ENCODE peak calls at places on chromosome 19, in ten cellular contexts. F is breast epithelium, W is foreskin fibroblast, R is AG04449, H is cardiac muscle cell, O is AG09309, T is heart left ventricle, X is right lobe of liver, J is AG04450, U is cardiac fibroblast. E is an unnamed sample.

GRCh38 chr19:2820112-2820702 is 539 bp downstream of the ZNF554 start:
- DNase-seq in T (no peak), F (no peak), U (no peak), O (no peak), H (no peak), W (no peak), J (no peak), R (no peak), X (no peak), E (no peak)

GRCh38 chr19:39843919-39844793 is 2.0 kb downstream of the FBL start:
- DNase-seq in J (peak; percentile 15), W (no peak), R (no peak), U (peak; percentile 71), O (no peak), F (no peak), H (peak; percentile 61), X (no peak), T (no peak), E (no peak)

GRCh38 chr19:3555653-3556422 is 1.5 kb downstream of the MFSD12 start:
- DNase-seq in J (no peak), W (no peak), R (no peak), T (no peak), F (no peak), X (no peak), H (no peak), O (no peak), U (no peak), E (no peak)

GRCh38 chr19:37635076-37636056 is 19.9 kb downstream of the ZFP30 start:
- DNase-seq in H (no peak), F (no peak), T (no peak), X (no peak), W (no peak), O (no peak), R (no peak), J (no peak), U (no peak), E (no peak)

GRCh38 chr19:15443325-15443724 is 6.4 kb downstream of the WIZ start:
- DNase-seq in W (no peak), U (no peak), H (no peak), J (no peak), X (no peak), T (no peak), O (no peak), R (no peak), F (no peak), E (no peak)

GRCh38 chr19:39237200-39238184 is 7.3 kb downstream of the IFNL3 start:
- DNase-seq in R (no peak), O (no peak), H (no peak), X (peak; percentile 82), T (no peak), U (no peak), W (no peak), J (no peak), F (peak; percentile 61), E (no peak)

GRCh38 chr19:35266904-35267817 is 1.6 kb upstream of the USF2 start:
- DNase-seq in H (no peak), F (no peak), W (peak; percentile 24), O (no peak), R (no peak), X (peak; percentile 77), J (no peak), T (peak; percentile 69), U (no peak), E (no peak)

GRCh38 chr19:16386619-16387240 is 62.1 kb downstream of the KLF2 start:
- DNase-seq in O (peak; percentile 18), W (peak; percentile 56), H (peak; percentile 75), T (no peak), R (peak; percentile 10), J (peak; percentile 39), U (peak; percentile 69), X (peak; percentile 57), F (no peak), E (no peak)

GRCh38 chr19:16660763-16661479 is at the start of gene TMEM38A:
- DNase-seq in O (no peak), T (peak; percentile 53), J (no peak), U (no peak), X (peak; percentile 75), W (no peak), R (no peak), F (peak; percentile 52), H (peak; percentile 9), E (no peak)

GRCh38 chr19:10836478-10837325 is 690 bp upstream of the TMED1 start:
- DNase-seq in J (no peak), O (no peak), U (peak; percentile 93), X (peak; percentile 89), T (peak; percentile 86), R (no peak), H (peak; percentile 91), F (peak; percentile 76), W (peak; percentile 81), E (no peak)

GRCh38 chr19:56547535-56547934 is 8.8 kb downstream of the ZFP28 start:
- DNase-seq in J (no peak), U (no peak), R (no peak), F (no peak), H (no peak), W (no peak), T (no peak), X (no peak), O (no peak), E (no peak)

GRCh38 chr19:3576696-3577443 is 4.1 kb downstream of the HMG20B start:
- DNase-seq in F (no peak), W (peak; percentile 51), X (no peak), T (peak; percentile 54), O (no peak), R (no peak), U (peak; percentile 64), H (peak; percentile 85), J (no peak), E (no peak)

GRCh38 chr19:3470500-3471128 is 9.7 kb downstream of the SMIM24 start:
- DNase-seq in J (no peak), W (no peak), R (no peak), H (peak; percentile 25), F (no peak), T (no peak), U (no peak), X (no peak), O (no peak), E (no peak)

GRCh38 chr19:33767898-33768413 is 28.7 kb upstream of the KCTD15 start:
- DNase-seq in T (no peak), H (peak; percentile 33), U (peak; percentile 26), X (no peak), R (no peak), J (no peak), O (no peak), F (no peak), W (no peak), E (no peak)
- TF ChIP-seq CTCF in T (no peak), H (peak; percentile 31), U (peak; percentile 21), X (no peak), R (no peak), J (peak; percentile 31), O (peak; percentile 37), F (no peak), W (no peak), E (peak; percentile 33)

DNA sequence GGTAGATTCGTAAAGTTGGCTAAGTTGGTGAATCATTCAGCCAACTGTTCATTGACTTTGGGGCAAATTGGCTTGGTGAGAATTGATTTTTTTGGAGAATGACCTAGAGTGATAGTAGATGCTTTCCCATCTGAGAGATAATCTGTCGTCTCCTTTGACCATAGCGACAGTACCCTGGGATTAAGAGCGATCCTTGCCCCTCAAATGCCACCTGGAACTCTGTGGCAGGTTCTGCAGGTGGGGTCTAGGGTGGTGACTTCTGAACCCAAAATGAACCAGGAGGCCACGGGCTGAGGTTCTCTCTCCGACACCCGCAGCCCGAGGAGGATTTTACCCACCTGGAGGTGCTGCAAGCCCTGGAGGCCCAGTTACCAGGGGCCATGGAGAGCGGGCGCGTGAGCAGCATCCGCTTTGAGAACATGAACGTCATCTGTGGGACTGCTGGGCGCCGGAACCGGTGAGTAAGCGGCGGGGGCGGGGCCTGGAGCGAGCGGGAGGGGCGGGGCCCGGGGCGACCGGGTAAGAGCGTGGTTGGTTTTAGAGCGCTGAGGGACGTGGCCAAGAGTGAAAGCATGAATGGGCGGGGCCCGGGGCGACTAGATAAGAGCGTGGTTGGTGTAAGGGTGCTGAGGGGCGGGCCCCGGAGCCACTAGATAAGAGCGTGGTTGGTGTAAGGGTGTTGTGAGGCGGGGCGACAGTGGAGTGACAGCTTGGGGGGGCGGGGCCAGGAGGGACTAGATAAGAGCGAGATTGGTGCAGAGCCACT is 8.6 kb downstream of the C19orf81 start:
- DNase-seq in W (peak; percentile 94), J (peak; percentile 94), T (peak; percentile 80), O (peak; percentile 92), H (peak; percentile 100), F (peak; percentile 78), R (peak; percentile 95), U (peak; percentile 96), X (no peak), E (peak; percentile 91)
- H3K4me3 ChIP-seq in W (peak overlapping the region; percentile 41), J (peak overlapping the region; percentile 58), T (no peak overlapping the region), O (peak overlapping the region; percentile 44), H (peak overlapping the region; percentile 55), F (peak overlapping the region; percentile 8), R (peak overlapping the region; percentile 64), U (peak overlapping the region; percentile 31), X (no peak overlapping the region), E (peak overlapping the region; percentile 55)

GRCh38 chr19:49422407-49423277 is 599 bp downstream of the PTH2 start:
- DNase-seq in J (no peak), F (no peak), R (no peak), O (no peak), T (no peak), W (no peak), U (peak; percentile 50), H (peak; percentile 46), X (no peak), E (no peak)
- TF ChIP-seq CTCF in J (peak; percentile 22), F (peak; percentile 12), R (peak; percentile 34), O (peak; percentile 22), T (peak; percentile 42), W (no peak), U (peak; percentile 32), H (peak; percentile 40), X (peak; percentile 26), E (peak; percentile 36)

GRCh38 chr19:1524206-1524971 is 512 bp downstream of the PLK5 start:
- DNase-seq in O (no peak), J (no peak), T (no peak), U (no peak), H (no peak), X (no peak), F (no peak), R (no peak), W (no peak), E (no peak)

GRCh38 chr19:1526066-1526778 is 2.3 kb downstream of the PLK5 start:
- DNase-seq in H (no peak), W (no peak), X (no peak), T (no peak), J (no peak), U (no peak), R (no peak), F (no peak), O (no peak), E (no peak)

GRCh38 chr19:1525343-1525742 is 1.5 kb downstream of the PLK5 start:
- DNase-seq in W (no peak), R (no peak), H (no peak), J (no peak), F (no peak), T (no peak), U (no peak), O (no peak), X (no peak), E (no peak)

GRCh38 chr19:1523412-1524205 is at the start of gene PLK5:
- DNase-seq in J (no peak), H (no peak), T (no peak), O (no peak), W (no peak), F (no peak), X (no peak), U (no peak), R (no peak), E (no peak)

DNA sequence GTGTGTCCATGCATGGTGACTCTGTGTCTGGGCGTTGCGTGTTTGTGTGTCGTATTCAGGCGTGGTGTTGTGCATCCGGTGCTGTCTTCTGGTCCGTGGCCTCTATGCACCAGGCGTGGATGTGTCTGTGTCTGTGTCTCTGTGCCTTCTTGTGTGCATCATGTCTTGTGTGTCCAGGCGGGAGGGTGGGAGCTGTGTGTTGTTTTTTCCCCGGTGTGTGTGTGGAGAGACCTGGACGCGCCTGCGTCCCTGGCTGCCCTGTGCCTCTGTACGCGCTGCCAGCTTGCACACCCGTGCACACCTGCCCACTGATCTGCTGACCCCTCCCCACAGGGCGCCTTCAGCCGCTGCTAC is 1.1 kb downstream of the PLK5 start:
- DNase-seq in T (no peak), F (no peak), R (no peak), U (no peak), O (no peak), J (no peak), H (no peak), W (no peak), X (no peak), E (no peak)
- H3K4me3 ChIP-seq in T (no peak overlapping the region), F (no peak overlapping the region), R (no peak overlapping the region), U (no peak overlapping the region), O (no peak overlapping the region), J (no peak overlapping the region), H (no peak overlapping the region), W (no peak overlapping the region), X (no peak overlapping the region), E (no peak overlapping the region)

E was measured in BJ.